ENCODE peak calls at places on chromosomes 12 and 14, in nine cellular contexts. M, Q, H, I, Z, O, F, C and R are unnamed samples.
A peak's percentile ranks its signal among the peaks of the same experiment; 100 is the strongest.

GRCh38 chr12:47849261-47849660 is 29.6 kb upstream of the HDAC7 start:
- DNase-seq in M (no peak), Q (no peak), H (no peak), I (no peak), Z (peak; percentile 69), O (no peak), F (no peak), C (no peak), R (no peak)

GRCh38 chr14:91398707-91399106 is 18.9 kb downstream of the CCDC88C start:
- DNase-seq in M (no peak), Q (peak; percentile 69), H (no peak), I (no peak), Z (no peak), O (no peak), F (no peak), C (no peak), R (no peak)

GRCh38 chr12:112686373-112686772 is 105.2 kb upstream of the RPH3A start:
- DNase-seq in M (no peak), Q (no peak), H (no peak), I (no peak), Z (no peak), O (no peak), F (peak; percentile 34), C (no peak), R (no peak)

GRCh38 chr14:88961214-88961613 is 136.8 kb downstream of the TTC8 start:
- DNase-seq in M (no peak), Q (no peak), H (no peak), I (no peak), Z (no peak), O (no peak), F (no peak), C (no peak), R (no peak)

GRCh38 chr12:65333649-65334048 is 55.2 kb downstream of the MSRB3 start:
- DNase-seq in M (no peak), Q (no peak), H (no peak), I (no peak), Z (no peak), O (no peak), F (no peak), C (no peak), R (no peak)

GRCh38 chr14:70257526-70257925 is 68.8 kb upstream of the SLC8A3 start:
- DNase-seq in M (no peak), Q (peak; percentile 10), H (peak; percentile 63), I (no peak), Z (no peak), O (no peak), F (no peak), C (no peak), R (no peak)

GRCh38 chr14:87955501-87955900 is 37.5 kb downstream of the GALC start:
- DNase-seq in M (no peak), Q (no peak), H (no peak), I (no peak), Z (no peak), O (no peak), F (no peak), C (no peak), R (no peak)

GRCh38 chr12:77118696-77119095 is 53.3 kb upstream of the E2F7 start:
- DNase-seq in M (no peak), Q (no peak), H (no peak), I (no peak), Z (peak; percentile 55), O (no peak), F (no peak), C (no peak), R (no peak)

GRCh38 chr12:59678759-59679411 is 83.1 kb downstream of the SLC16A7 start:
- DNase-seq in M (no peak), Q (no peak), H (no peak), I (no peak), Z (no peak), O (no peak), F (no peak), C (peak; percentile 18), R (no peak)

GRCh38 chr12:66965613-66966012 is 286.7 kb upstream of the GRIP1 start:
- DNase-seq in M (no peak), Q (no peak), H (no peak), I (no peak), Z (no peak), O (no peak), F (no peak), C (no peak), R (no peak)

GRCh38 chr12:66398931-66399625 is 96.8 kb downstream of the HELB start:
- DNase-seq in M (no peak), Q (no peak), H (no peak), I (no peak), Z (peak; percentile 37), O (no peak), F (no peak), C (no peak), R (no peak)

GRCh38 chr14:68584786-68585185 is 208.1 kb downstream of the ZFP36L1 start:
- DNase-seq in M (no peak), Q (no peak), H (no peak), I (no peak), Z (no peak), O (no peak), F (no peak), C (no peak), R (no peak)

GRCh38 chr12:24596768-24597388 is 352.0 kb downstream of the BCAT1 start:
- DNase-seq in M (no peak), Q (peak; percentile 28), H (peak; percentile 61), I (no peak), Z (peak; percentile 61), O (no peak), F (no peak), C (no peak), R (peak; percentile 49)

GRCh38 chr14:77097006-77097688 is 911 bp upstream of the CIPC start:
- DNase-seq in M (no peak), Q (no peak), H (peak; percentile 40), I (no peak), Z (no peak), O (no peak), F (peak; percentile 14), C (no peak), R (no peak)

GRCh38 chr12:68393398-68393797 is 61.2 kb upstream of the MDM1 start:
- DNase-seq in M (no peak), Q (no peak), H (no peak), I (no peak), Z (no peak), O (peak; percentile 24), F (no peak), C (no peak), R (no peak)

GRCh38 chr12:542290-543113 is 82.8 kb downstream of the B4GALNT3 start:
- DNase-seq in M (no peak), Q (no peak), H (peak; percentile 81), I (no peak), Z (no peak), O (peak; percentile 81), F (no peak), C (no peak), R (no peak)

GRCh38 chr12:52181757-52182156 is 10.1 kb downstream of the KRT80 start:
- DNase-seq in M (no peak), Q (no peak), H (peak; percentile 88), I (no peak), Z (peak; percentile 86), O (peak; percentile 75), F (no peak), C (no peak), R (peak; percentile 80)

GRCh38 chr12:20057398-20057797 is 310.9 kb upstream of the PDE3A start:
- DNase-seq in M (no peak), Q (no peak), H (no peak), I (no peak), Z (no peak), O (no peak), F (no peak), C (no peak), R (no peak)

GRCh38 chr14:99564256-99564902 is 39.6 kb downstream of the CCDC85C start:
- DNase-seq in M (no peak), Q (no peak), H (no peak), I (no peak), Z (peak; percentile 36), O (no peak), F (peak; percentile 48), C (peak; percentile 62), R (no peak)

GRCh38 chr14:79404874-79405273 is 806.4 kb downstream of the DIO2 start:
- DNase-seq in M (no peak), Q (no peak), H (no peak), I (no peak), Z (no peak), O (no peak), F (no peak), C (no peak), R (no peak)

GRCh38 chr14:62213516-62213915 is 451.3 kb downstream of the SNAPC1 start:
- DNase-seq in M (no peak), Q (no peak), H (no peak), I (no peak), Z (peak; percentile 73), O (no peak), F (no peak), C (no peak), R (peak; percentile 20)

GRCh38 chr12:117441751-117442150 is 80.3 kb upstream of the NOS1 start:
- DNase-seq in M (no peak), Q (no peak), H (peak; percentile 11), I (no peak), Z (no peak), O (no peak), F (no peak), C (peak; percentile 70), R (no peak)

GRCh38 chr12:69027411-69027811 is 94.4 kb upstream of the CPM start:
- DNase-seq in M (no peak), Q (no peak), H (no peak), I (no peak), Z (peak; percentile 24), O (no peak), F (no peak), C (no peak), R (no peak)

GRCh38 chr14:39492267-39492666 is 60.0 kb upstream of the FBXO33 start:
- DNase-seq in M (no peak), Q (no peak), H (peak; percentile 63), I (no peak), Z (peak; percentile 74), O (no peak), F (peak; percentile 73), C (no peak), R (no peak)